ENCODE peak calls at places on chromosomes 7 and 10, in seven cellular contexts. One of them, this sample, is unnamed.

GRCh38 chr7:74099031-74099430 is 15.4 kb downstream of the LIMK1 start:
- DNase-seq in neuronal stem cell: no peak
- DNase-seq in H9: no peak
- DNase-seq in H1: no peak
- DNase-seq in IMR-90: no peak
- DNase-seq in mesenchymal stem cell: no peak
- DNase-seq in mesendoderm: no peak
- DNase-seq in this sample: no peak

GRCh38 chr7:154371424-154371823 is 319.2 kb downstream of the DPP6 start:
- DNase-seq in neuronal stem cell: no peak
- DNase-seq in H9: no peak
- DNase-seq in H1: no peak
- DNase-seq in IMR-90: no peak
- DNase-seq in mesenchymal stem cell: no peak
- DNase-seq in mesendoderm: no peak
- DNase-seq in this sample: no peak

GRCh38 chr10:30170814-30171213 is 111.4 kb upstream of the JCAD start:
- DNase-seq in neuronal stem cell: no peak
- DNase-seq in H9: no peak
- DNase-seq in H1: no peak
- DNase-seq in IMR-90: peak; percentile 26
- DNase-seq in mesenchymal stem cell: peak; percentile 59
- DNase-seq in mesendoderm: no peak
- DNase-seq in this sample: peak; percentile 40

GRCh38 chr7:8114175-8114574 is 145.6 kb downstream of the GLCCI1 start:
- DNase-seq in neuronal stem cell: no peak
- DNase-seq in H9: no peak
- DNase-seq in H1: no peak
- DNase-seq in IMR-90: no peak
- DNase-seq in mesenchymal stem cell: no peak
- DNase-seq in mesendoderm: no peak
- DNase-seq in this sample: no peak

GRCh38 chr10:93030409-93030808 is 30.2 kb upstream of the CYP26C1 start:
- DNase-seq in neuronal stem cell: no peak
- DNase-seq in H9: no peak
- DNase-seq in H1: no peak
- DNase-seq in IMR-90: peak; percentile 82
- DNase-seq in mesenchymal stem cell: peak; percentile 71
- DNase-seq in mesendoderm: peak; percentile 68
- DNase-seq in this sample: peak; percentile 39

GRCh38 chr10:124534231-124534798 is 72.7 kb downstream of the LHPP start:
- DNase-seq in neuronal stem cell: no peak
- DNase-seq in H9: peak; percentile 69
- DNase-seq in H1: no peak
- DNase-seq in IMR-90: no peak
- DNase-seq in mesenchymal stem cell: peak; percentile 17
- DNase-seq in mesendoderm: peak; percentile 51
- DNase-seq in this sample: no peak

GRCh38 chr10:123150986-123151738 is 3.0 kb upstream of the BUB3 start:
- DNase-seq in neuronal stem cell: peak; percentile 62
- DNase-seq in H9: peak; percentile 87
- DNase-seq in H1: no peak
- DNase-seq in IMR-90: peak; percentile 9
- DNase-seq in mesenchymal stem cell: peak; percentile 29
- DNase-seq in mesendoderm: peak; percentile 69
- DNase-seq in this sample: no peak

GRCh38 chr7:47991741-47992311 is 12.4 kb upstream of the HUS1 start:
- DNase-seq in neuronal stem cell: peak; percentile 70
- DNase-seq in H9: peak; percentile 94
- DNase-seq in H1: peak; percentile 69
- DNase-seq in IMR-90: peak; percentile 51
- DNase-seq in mesenchymal stem cell: peak; percentile 84
- DNase-seq in mesendoderm: peak; percentile 95
- DNase-seq in this sample: peak; percentile 75

GRCh38 chr7:99623091-99623693 is 6.4 kb downstream of the ZSCAN25 start:
- DNase-seq in neuronal stem cell: no peak
- DNase-seq in H9: no peak
- DNase-seq in H1: no peak
- DNase-seq in IMR-90: no peak
- DNase-seq in mesenchymal stem cell: no peak
- DNase-seq in mesendoderm: no peak
- DNase-seq in this sample: no peak

GRCh38 chr10:86356306-86356705 is 10.3 kb downstream of the GRID1 start:
- DNase-seq in neuronal stem cell: no peak
- DNase-seq in H9: no peak
- DNase-seq in H1: no peak
- DNase-seq in IMR-90: no peak
- DNase-seq in mesenchymal stem cell: no peak
- DNase-seq in mesendoderm: no peak
- DNase-seq in this sample: no peak

GRCh38 chr7:44696728-44697127 is 51.9 kb upstream of the ZMIZ2 start:
- DNase-seq in neuronal stem cell: no peak
- DNase-seq in H9: no peak
- DNase-seq in H1: no peak
- DNase-seq in IMR-90: no peak
- DNase-seq in mesenchymal stem cell: no peak
- DNase-seq in mesendoderm: no peak
- DNase-seq in this sample: no peak

GRCh38 chr10:23525406-23525805 is 86.5 kb downstream of the OTUD1 start:
- DNase-seq in neuronal stem cell: no peak
- DNase-seq in H9: no peak
- DNase-seq in H1: no peak
- DNase-seq in IMR-90: peak; percentile 7
- DNase-seq in mesenchymal stem cell: peak; percentile 21
- DNase-seq in mesendoderm: peak; percentile 9
- DNase-seq in this sample: no peak

GRCh38 chr7:144936314-144936713 is 100.5 kb upstream of the TPK1 start:
- DNase-seq in neuronal stem cell: no peak
- DNase-seq in H9: no peak
- DNase-seq in H1: no peak
- DNase-seq in IMR-90: no peak
- DNase-seq in mesenchymal stem cell: no peak
- DNase-seq in mesendoderm: no peak
- DNase-seq in this sample: no peak

GRCh38 chr7:88888684-88889083 is 93.1 kb upstream of the TEX47 start:
- DNase-seq in neuronal stem cell: no peak
- DNase-seq in H9: no peak
- DNase-seq in H1: no peak
- DNase-seq in IMR-90: no peak
- DNase-seq in mesenchymal stem cell: no peak
- DNase-seq in mesendoderm: peak; percentile 3
- DNase-seq in this sample: no peak

GRCh38 chr10:232061-232460 is 96.8 kb downstream of the ZMYND11 start:
- DNase-seq in neuronal stem cell: no peak
- DNase-seq in H9: no peak
- DNase-seq in H1: no peak
- DNase-seq in IMR-90: no peak
- DNase-seq in mesenchymal stem cell: no peak
- DNase-seq in mesendoderm: no peak
- DNase-seq in this sample: no peak

GRCh38 chr10:45008524-45009161 is 7.9 kb downstream of the ZNF22 start:
- DNase-seq in neuronal stem cell: peak; percentile 70
- DNase-seq in H9: no peak
- DNase-seq in H1: no peak
- DNase-seq in IMR-90: peak; percentile 89
- DNase-seq in mesenchymal stem cell: peak; percentile 94
- DNase-seq in mesendoderm: peak; percentile 90
- DNase-seq in this sample: peak; percentile 94

GRCh38 chr7:22814261-22815208 is 8.1 kb downstream of the TOMM7 start:
- DNase-seq in neuronal stem cell: no peak
- DNase-seq in H9: no peak
- DNase-seq in H1: no peak
- DNase-seq in IMR-90: peak; percentile 62
- DNase-seq in mesenchymal stem cell: peak; percentile 38
- DNase-seq in mesendoderm: no peak
- DNase-seq in this sample: no peak

GRCh38 chr10:29191674-29192073 is 97.2 kb upstream of the LYZL1 start:
- DNase-seq in neuronal stem cell: no peak
- DNase-seq in H9: no peak
- DNase-seq in H1: no peak
- DNase-seq in IMR-90: peak; percentile 28
- DNase-seq in mesenchymal stem cell: peak; percentile 84
- DNase-seq in mesendoderm: no peak
- DNase-seq in this sample: no peak

GRCh38 chr7:152615052-152615741 is 60.7 kb downstream of the XRCC2 start:
- DNase-seq in neuronal stem cell: no peak
- DNase-seq in H9: no peak
- DNase-seq in H1: no peak
- DNase-seq in IMR-90: no peak
- DNase-seq in mesenchymal stem cell: no peak
- DNase-seq in mesendoderm: no peak
- DNase-seq in this sample: no peak

GRCh38 chr7:122629412-122629953 is 69.4 kb downstream of the RNF133 start:
- DNase-seq in neuronal stem cell: no peak
- DNase-seq in H9: no peak
- DNase-seq in H1: no peak
- DNase-seq in IMR-90: no peak
- DNase-seq in mesenchymal stem cell: no peak
- DNase-seq in mesendoderm: no peak
- DNase-seq in this sample: no peak

GRCh38 chr7:7099584-7100014 is 82.7 kb upstream of the C1GALT1 start:
- DNase-seq in neuronal stem cell: peak; percentile 88
- DNase-seq in H9: peak; percentile 97
- DNase-seq in H1: peak; percentile 92
- DNase-seq in IMR-90: peak; percentile 83
- DNase-seq in mesenchymal stem cell: peak; percentile 95
- DNase-seq in mesendoderm: peak; percentile 100
- DNase-seq in this sample: peak; percentile 97

GRCh38 chr7:146864644-146865043 is 748.0 kb downstream of the CNTNAP2 start:
- DNase-seq in neuronal stem cell: no peak
- DNase-seq in H9: peak; percentile 67
- DNase-seq in H1: no peak
- DNase-seq in IMR-90: no peak
- DNase-seq in mesenchymal stem cell: no peak
- DNase-seq in mesendoderm: peak; percentile 62
- DNase-seq in this sample: no peak
- H3K4me2 ChIP-seq in neuronal stem cell: no peak overlapping the region
- H3K4me2 ChIP-seq in H9: no peak overlapping the region
- H3K4me2 ChIP-seq in H1: no peak overlapping the region
- H3K4me2 ChIP-seq in IMR-90: no peak overlapping the region
- H3K4me2 ChIP-seq in mesenchymal stem cell: no peak overlapping the region
- H3K4me2 ChIP-seq in mesendoderm: no peak overlapping the region
- H3K4me2 ChIP-seq in this sample: no peak overlapping the region

GRCh38 chr7:158002486-158003080 is 585.0 kb downstream of the PTPRN2 start:
- DNase-seq in neuronal stem cell: no peak
- DNase-seq in H9: no peak
- DNase-seq in H1: no peak
- DNase-seq in IMR-90: no peak
- DNase-seq in mesenchymal stem cell: no peak
- DNase-seq in mesendoderm: no peak
- DNase-seq in this sample: no peak
- H4K8ac ChIP-seq in neuronal stem cell: no peak overlapping the region
- H4K8ac ChIP-seq in H9: no peak overlapping the region
- H4K8ac ChIP-seq in H1: no peak overlapping the region
- H4K8ac ChIP-seq in IMR-90: no peak overlapping the region
- H4K8ac ChIP-seq in mesenchymal stem cell: no peak overlapping the region
- H4K8ac ChIP-seq in mesendoderm: no peak overlapping the region
- H4K8ac ChIP-seq in this sample: no peak overlapping the region

GRCh38 chr10:5624701-5625100 is 41.7 kb downstream of the ASB13 start:
- DNase-seq in neuronal stem cell: no peak
- DNase-seq in H9: no peak
- DNase-seq in H1: no peak
- DNase-seq in IMR-90: no peak
- DNase-seq in mesenchymal stem cell: no peak
- DNase-seq in mesendoderm: no peak
- DNase-seq in this sample: no peak

GRCh38 chr10:5628366-5628765 is 38.0 kb downstream of the ASB13 start:
- DNase-seq in neuronal stem cell: no peak
- DNase-seq in H9: no peak
- DNase-seq in H1: no peak
- DNase-seq in IMR-90: peak; percentile 13
- DNase-seq in mesenchymal stem cell: peak; percentile 39
- DNase-seq in mesendoderm: no peak
- DNase-seq in this sample: no peak

GRCh38 chr10:5627486-5628044 is 38.8 kb downstream of the ASB13 start:
- DNase-seq in neuronal stem cell: no peak
- DNase-seq in H9: no peak
- DNase-seq in H1: no peak
- DNase-seq in IMR-90: no peak
- DNase-seq in mesenchymal stem cell: no peak
- DNase-seq in mesendoderm: no peak
- DNase-seq in this sample: no peak

GRCh38 chr10:5628798-5629788 is 37.3 kb downstream of the ASB13 start:
- DNase-seq in neuronal stem cell: no peak
- DNase-seq in H9: no peak
- DNase-seq in H1: no peak
- DNase-seq in IMR-90: peak; percentile 60
- DNase-seq in mesenchymal stem cell: peak; percentile 61
- DNase-seq in mesendoderm: no peak
- DNase-seq in this sample: no peak

DNA sequence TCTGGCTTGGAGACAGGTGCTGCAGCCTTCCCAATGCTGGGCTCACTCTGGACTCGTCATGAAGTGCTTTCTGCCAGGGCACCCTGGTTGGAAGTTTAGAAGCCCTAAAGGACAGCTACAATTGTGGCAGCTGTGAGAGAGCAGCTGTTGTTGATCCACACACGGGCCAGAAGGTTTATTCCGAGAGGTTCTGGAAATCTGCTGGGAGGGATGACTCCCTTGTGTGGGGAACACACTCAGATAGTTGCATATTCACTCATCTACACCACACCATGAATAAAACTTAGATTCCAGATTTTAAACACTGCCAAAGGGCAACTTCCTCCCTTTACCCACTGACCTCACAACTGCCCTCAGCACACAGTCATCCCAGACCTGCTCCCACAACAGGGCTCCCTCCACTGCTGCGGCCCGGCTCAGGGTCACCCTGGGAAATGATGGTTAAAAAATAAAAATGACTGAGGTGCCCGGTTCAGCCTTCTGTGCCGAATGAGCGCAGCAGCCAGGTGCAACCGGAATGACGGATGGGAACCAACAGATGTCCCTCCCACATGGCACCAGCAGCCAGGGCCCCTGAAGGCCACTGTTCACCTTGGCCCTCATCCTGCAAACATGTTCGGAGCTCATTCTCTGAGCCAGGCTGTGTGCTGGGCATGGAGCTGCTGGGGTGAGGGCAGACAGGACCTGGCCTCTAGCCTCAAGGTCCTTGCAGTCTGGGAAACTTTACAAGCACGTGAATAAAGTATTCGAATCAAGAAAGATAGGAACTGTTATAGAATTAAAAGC is 40.2 kb downstream of the ASB13 start:
- DNase-seq in neuronal stem cell: no peak
- DNase-seq in H9: no peak
- DNase-seq in H1: no peak
- DNase-seq in IMR-90: no peak
- DNase-seq in mesenchymal stem cell: no peak
- DNase-seq in mesendoderm: no peak
- DNase-seq in this sample: no peak
- H3K4me2 ChIP-seq in neuronal stem cell: no peak overlapping the region
- H3K4me2 ChIP-seq in H9: no peak overlapping the region
- H3K4me2 ChIP-seq in H1: no peak overlapping the region
- H3K4me2 ChIP-seq in IMR-90: no peak overlapping the region
- H3K4me2 ChIP-seq in mesenchymal stem cell: no peak overlapping the region
- H3K4me2 ChIP-seq in mesendoderm: no peak overlapping the region
- H3K4me2 ChIP-seq in this sample: no peak overlapping the region

DNA sequence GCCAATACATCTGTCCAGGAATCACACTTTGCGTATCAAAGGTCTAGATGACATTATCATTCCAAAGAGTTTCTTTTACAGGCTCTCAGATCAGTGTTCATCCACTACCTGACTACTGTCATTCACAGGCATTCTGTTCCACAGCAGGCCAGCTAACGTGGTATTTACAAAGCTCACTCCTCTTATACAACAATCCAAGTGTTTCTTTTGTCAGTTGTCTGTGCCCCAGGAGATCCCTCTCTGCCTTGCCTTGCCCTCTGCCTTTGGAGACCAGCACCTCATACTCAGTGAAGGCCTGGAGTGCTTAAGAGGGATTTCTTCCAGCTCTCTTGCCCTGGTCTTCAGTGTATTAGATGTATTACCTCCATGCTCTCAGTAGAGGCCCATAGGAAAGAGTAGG is 34.6 kb upstream of the CC2D2B start:
- DNase-seq in neuronal stem cell: no peak
- DNase-seq in H9: no peak
- DNase-seq in H1: no peak
- DNase-seq in IMR-90: no peak
- DNase-seq in mesenchymal stem cell: no peak
- DNase-seq in mesendoderm: no peak
- DNase-seq in this sample: no peak
- H4K8ac ChIP-seq in neuronal stem cell: no peak overlapping the region
- H4K8ac ChIP-seq in H9: no peak overlapping the region
- H4K8ac ChIP-seq in H1: no peak overlapping the region
- H4K8ac ChIP-seq in IMR-90: no peak overlapping the region
- H4K8ac ChIP-seq in mesenchymal stem cell: no peak overlapping the region
- H4K8ac ChIP-seq in mesendoderm: no peak overlapping the region
- H4K8ac ChIP-seq in this sample: no peak overlapping the region